ENCODE peak calls at places on chromosomes 2 and 18, in five cellular contexts. R, M, S, U and Y are unnamed samples.
A peak's percentile ranks its signal among the peaks of the same experiment; 100 is the strongest.

GRCh38 chr2:234535359-234535758 is 38.5 kb upstream of the ARL4C start:
- DNase-seq in R (no peak), M (no peak), S (no peak), U (no peak), Y (no peak)

GRCh38 chr2:71813801-71814470 is 333.7 kb downstream of the CYP26B1 start:
- DNase-seq in R (no peak), M (no peak), S (no peak), U (no peak), Y (no peak)

GRCh38 chr18:70284976-70285610 is 3.8 kb upstream of the SOCS6 start:
- DNase-seq in R (no peak), M (no peak), S (no peak), U (no peak), Y (no peak)

GRCh38 chr2:47198985-47199451 is 43.9 kb upstream of the STPG4 start:
- DNase-seq in R (peak; percentile 94), M (no peak), S (peak; percentile 46), U (no peak), Y (no peak)

GRCh38 chr2:126787278-126787677 is 111.4 kb upstream of the TEX51 start:
- DNase-seq in R (no peak), M (no peak), S (no peak), U (no peak), Y (no peak)

GRCh38 chr2:767440-767839 is 90.2 kb upstream of the TMEM18 start:
- DNase-seq in R (no peak), M (no peak), S (no peak), U (no peak), Y (no peak)

GRCh38 chr18:33128581-33128980 is 311.9 kb downstream of the CCDC178 start:
- DNase-seq in R (no peak), M (no peak), S (peak; percentile 3), U (no peak), Y (no peak)

GRCh38 chr2:19767876-19768275 is 133.9 kb downstream of the TTC32 start:
- DNase-seq in R (no peak), M (no peak), S (no peak), U (no peak), Y (no peak)

GRCh38 chr2:164896634-164897033 is 55.0 kb upstream of the COBLL1 start:
- DNase-seq in R (no peak), M (no peak), S (peak; percentile 75), U (peak; percentile 5), Y (no peak)

GRCh38 chr18:76972241-76972640 is 149.9 kb downstream of the ZNF236 start:
- DNase-seq in R (no peak), M (no peak), S (no peak), U (no peak), Y (no peak)

GRCh38 chr2:31038385-31038784 is 99.9 kb downstream of the GALNT14 start:
- DNase-seq in R (no peak), M (no peak), S (peak; percentile 1), U (no peak), Y (no peak)

GRCh38 chr2:134692461-134692860 is 26.3 kb downstream of the TMEM163 start:
- DNase-seq in R (no peak), M (no peak), S (no peak), U (no peak), Y (no peak)

GRCh38 chr18:57353137-57353939 is 981 bp downstream of the ST8SIA3 start:
- DNase-seq in R (no peak), M (peak; percentile 73), S (no peak), U (peak; percentile 10), Y (no peak)

GRCh38 chr2:143937563-143938346 is 582.2 kb downstream of the ZEB2 start:
- DNase-seq in R (no peak), M (no peak), S (no peak), U (peak; percentile 33), Y (no peak)

GRCh38 chr2:120887844-120888243 is 152.2 kb downstream of the GLI2 start:
- DNase-seq in R (no peak), M (peak; percentile 46), S (no peak), U (no peak), Y (no peak)

GRCh38 chr2:241617431-241618154 is 19.4 kb downstream of the THAP4 start:
- DNase-seq in R (no peak), M (peak; percentile 41), S (no peak), U (peak; percentile 68), Y (peak; percentile 74)

GRCh38 chr2:893311-893710 is 57.3 kb upstream of the SNTG2 start:
- DNase-seq in R (no peak), M (peak; percentile 28), S (peak; percentile 24), U (no peak), Y (no peak)

GRCh38 chr2:216108310-216108966 is 710 bp upstream of the XRCC5 start:
- DNase-seq in R (no peak), M (peak; percentile 27), S (no peak), U (no peak), Y (no peak)

GRCh38 chr2:101162561-101163330 is 11.6 kb upstream of the TBC1D8 start:
- DNase-seq in R (no peak), M (no peak), S (no peak), U (no peak), Y (no peak)

GRCh38 chr2:6864938-6865345 is 765 bp downstream of the CMPK2 start:
- DNase-seq in R (no peak), M (no peak), S (no peak), U (no peak), Y (no peak)

GRCh38 chr2:6864251-6864758 is 1.4 kb downstream of the CMPK2 start:
- DNase-seq in R (no peak), M (no peak), S (no peak), U (no peak), Y (no peak)

GRCh38 chr2:6866239-6866745 is 585 bp upstream of the CMPK2 start:
- DNase-seq in R (no peak), M (peak; percentile 11), S (peak; percentile 48), U (peak; percentile 75), Y (peak; percentile 38)

GRCh38 chr2:6866982-6867381 is 1.3 kb upstream of the CMPK2 start:
- DNase-seq in R (no peak), M (no peak), S (no peak), U (no peak), Y (no peak)

DNA sequence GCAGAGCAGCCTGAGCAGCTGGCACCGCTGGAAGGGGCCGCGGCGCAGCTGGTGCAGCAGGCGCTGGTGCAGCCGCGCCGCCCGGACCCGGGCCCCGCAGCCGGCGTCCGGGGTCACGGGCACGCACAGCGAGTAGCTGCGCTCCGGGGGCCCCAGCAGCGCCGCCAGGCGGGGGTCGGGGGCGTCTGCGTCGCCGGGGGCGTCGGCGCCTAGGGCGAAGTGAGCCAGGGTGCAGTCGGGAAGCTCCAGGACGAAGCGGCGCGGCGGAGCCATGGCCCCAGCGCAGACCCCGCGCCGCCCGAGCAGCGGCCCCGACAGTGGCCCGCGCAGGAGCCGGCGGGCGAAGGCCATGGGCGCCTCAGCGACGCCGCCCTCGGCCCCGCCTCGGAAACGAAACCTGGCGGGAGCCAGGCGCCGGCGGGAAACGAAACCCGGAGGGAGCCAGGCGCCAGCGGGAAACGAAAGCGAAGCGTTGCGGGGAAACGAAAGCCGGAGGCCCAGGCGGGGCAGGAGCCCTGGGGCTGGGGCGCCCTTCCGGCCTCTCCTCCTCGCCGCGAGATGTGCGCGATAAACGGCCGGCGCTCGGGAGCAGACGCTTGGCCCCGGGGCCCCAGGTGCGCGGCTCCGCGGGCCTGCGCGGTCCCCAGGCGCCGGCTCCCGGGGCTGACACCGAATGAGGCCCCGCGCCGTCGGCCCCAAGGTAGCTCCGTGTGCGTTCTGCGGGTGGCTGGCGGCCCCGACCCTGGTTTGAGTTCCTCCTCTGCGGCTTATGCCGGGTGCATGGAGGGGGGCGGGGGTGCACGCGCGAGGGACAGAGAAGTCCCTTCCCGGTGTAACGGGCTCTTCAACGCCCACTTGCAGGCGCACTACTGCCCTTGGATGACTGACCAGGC is at the start of gene CMPK2:
- DNase-seq in R (no peak), M (peak; percentile 75), S (peak; percentile 36), U (peak; percentile 93), Y (peak; percentile 87)
- TF ChIP-seq CTCF in R (no peak), M (no peak), S (no peak), U (peak; percentile 7), Y (no peak)

DNA sequence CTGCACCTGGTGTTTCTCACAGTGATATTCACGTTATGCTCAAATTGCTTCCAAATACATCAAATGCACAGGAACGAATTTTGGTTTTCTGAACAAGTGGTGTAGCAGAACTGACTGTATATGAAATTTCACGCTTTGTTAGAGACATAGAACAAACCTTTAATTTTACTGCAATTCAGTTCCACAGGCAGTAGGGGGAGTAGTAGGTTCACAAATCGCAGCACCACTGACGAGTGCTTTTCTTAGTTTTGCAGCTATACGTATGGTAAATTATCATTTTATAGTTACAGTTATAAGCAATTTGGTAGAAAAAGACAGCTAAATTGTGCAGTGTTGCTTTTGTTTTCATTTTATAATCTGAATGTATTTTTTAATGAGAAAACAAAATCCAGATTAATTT is 113.3 kb downstream of the KIAA1328 start:
- DNase-seq in R (no peak), M (peak; percentile 48), S (peak; percentile 54), U (peak; percentile 38), Y (peak; percentile 50)
- TF ChIP-seq CTCF in R (peak; percentile 45), M (peak; percentile 66), S (peak; percentile 83), U (peak; percentile 27), Y (peak; percentile 58)

GRCh38 chr18:34159691-34160185 is 65.0 kb downstream of the NOL4 start:
- DNase-seq in R (no peak), M (no peak), S (no peak), U (no peak), Y (peak; percentile 4)

GRCh38 chr18:34153711-34154110 is 71.0 kb downstream of the NOL4 start:
- DNase-seq in R (no peak), M (no peak), S (peak; percentile 21), U (no peak), Y (no peak)

GRCh38 chr18:34158881-34159690 is 65.6 kb downstream of the NOL4 start:
- DNase-seq in R (no peak), M (peak; percentile 83), S (no peak), U (peak; percentile 12), Y (peak; percentile 22)
- TF ChIP-seq CTCF in R (no peak), M (no peak), S (no peak), U (no peak), Y (peak; percentile 24)

GRCh38 chr2:60503923-60504514 is 49.4 kb downstream of the BCL11A start:
- DNase-seq in R (no peak), M (no peak), S (no peak), U (no peak), Y (no peak)
- TF ChIP-seq CTCF in R (no peak), M (no peak), S (no peak), U (no peak), Y (no peak)

DNA sequence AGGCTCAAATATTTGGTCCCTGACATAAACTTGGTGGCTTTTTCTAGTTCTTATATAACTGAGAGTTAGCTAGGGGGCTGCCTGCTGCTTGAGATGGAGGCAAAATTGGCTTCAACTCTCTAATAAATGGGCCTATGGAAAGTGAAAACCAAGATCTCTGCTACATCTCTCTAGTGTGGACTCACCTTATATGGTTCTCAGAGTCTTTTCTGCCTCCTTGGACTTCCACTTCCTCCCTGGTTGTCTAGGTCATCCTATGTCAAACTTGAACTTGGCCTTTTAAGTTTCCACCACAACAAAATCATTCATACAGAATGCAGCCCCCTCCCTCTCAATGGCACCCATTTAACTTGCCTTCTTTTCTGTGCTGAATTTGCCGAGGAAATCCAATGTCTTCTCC is 23.9 kb upstream of the ARHGAP25 start:
- DNase-seq in R (no peak), M (no peak), S (no peak), U (no peak), Y (no peak)
- TF ChIP-seq CTCF in R (no peak), M (no peak), S (no peak), U (no peak), Y (no peak)

GRCh38 chr2:239298126-239298804 is 102.6 kb downstream of the HDAC4 start:
- DNase-seq in R (no peak), M (no peak), S (no peak), U (no peak), Y (no peak)
- TF ChIP-seq CTCF in R (no peak), M (no peak), S (no peak), U (no peak), Y (no peak)